ENCODE peak calls at places on chromosomes 7 and 10, in five cellular contexts. D is left lung, E is heart right ventricle, F is breast epithelium, G is cardiac muscle cell. W is an unnamed sample.
A peak's percentile ranks its signal among the peaks of the same experiment; 100 is the strongest.

GRCh38 chr7:44218418-44219201 is 17.8 kb downstream of the YKT6 start:
- DNase-seq in D (peak; percentile 73), E (peak; percentile 5), F (no peak), G (peak; percentile 80), W (no peak)

GRCh38 chr7:47610506-47611044 is 28.7 kb upstream of the TNS3 start:
- DNase-seq in D (no peak), E (no peak), F (no peak), G (no peak), W (no peak)

GRCh38 chr7:28528899-28529298 is 116.6 kb downstream of the CREB5 start:
- DNase-seq in D (no peak), E (no peak), F (no peak), G (no peak), W (no peak)

GRCh38 chr7:134943785-134944400 is 42.4 kb upstream of the AGBL3 start:
- DNase-seq in D (no peak), E (no peak), F (no peak), G (peak; percentile 8), W (no peak)

GRCh38 chr7:116528008-116528789 is 3.4 kb downstream of the CAV1 start:
- DNase-seq in D (no peak), E (peak; percentile 31), F (no peak), G (no peak), W (peak; percentile 44)

GRCh38 chr7:2037301-2037804 is 195.4 kb downstream of the MAD1L1 start:
- DNase-seq in D (peak; percentile 45), E (no peak), F (no peak), G (no peak), W (no peak)

GRCh38 chr7:16268821-16269768 is 152.2 kb downstream of the CRPPA start:
- DNase-seq in D (no peak), E (no peak), F (no peak), G (peak; percentile 9), W (peak; percentile 91)

GRCh38 chr10:29957887-29958330 is 101.5 kb downstream of the JCAD start:
- DNase-seq in D (peak; percentile 75), E (peak; percentile 65), F (peak; percentile 39), G (no peak), W (peak; percentile 97)

GRCh38 chr10:132164801-132165278 is 21.9 kb upstream of the DPYSL4 start:
- DNase-seq in D (peak; percentile 71), E (peak; percentile 10), F (no peak), G (no peak), W (no peak)

GRCh38 chr10:126525326-126525725 is 137.0 kb upstream of the ADAM12 start:
- DNase-seq in D (no peak), E (no peak), F (no peak), G (peak; percentile 53), W (no peak)

GRCh38 chr10:101130984-101131961 is at the start of gene TLX1:
- DNase-seq in D (no peak), E (peak; percentile 38), F (no peak), G (peak; percentile 51), W (no peak)

GRCh38 chr7:131011437-131011752 is 277.4 kb upstream of the KLF14 start:
- DNase-seq in D (peak; percentile 91), E (peak; percentile 25), F (no peak), G (no peak), W (no peak)

GRCh38 chr7:108158766-108159165 is 28.6 kb upstream of the LAMB4 start:
- DNase-seq in D (no peak), E (no peak), F (no peak), G (no peak), W (no peak)

GRCh38 chr10:79210672-79211071 is 136.6 kb upstream of the PPIF start:
- DNase-seq in D (peak; percentile 32), E (no peak), F (no peak), G (no peak), W (no peak)

GRCh38 chr10:24668247-24668646 is 55.4 kb downstream of the ARHGAP21 start:
- DNase-seq in D (no peak), E (no peak), F (no peak), G (no peak), W (no peak)

GRCh38 chr7:48298779-48299178 is 127.5 kb downstream of the ABCA13 start:
- DNase-seq in D (no peak), E (no peak), F (no peak), G (no peak), W (no peak)

GRCh38 chr7:21945374-21946227 is at the start of gene CDCA7L:
- DNase-seq in D (peak; percentile 93), E (peak; percentile 85), F (peak; percentile 37), G (peak; percentile 88), W (peak; percentile 95)

GRCh38 chr7:43771128-43771527 is 12.6 kb downstream of the BLVRA start:
- DNase-seq in D (no peak), E (no peak), F (no peak), G (no peak), W (no peak)

GRCh38 chr10:27369832-27370231 is 129.2 kb upstream of the ACBD5 start:
- DNase-seq in D (no peak), E (no peak), F (no peak), G (no peak), W (no peak)

GRCh38 chr7:52179934-52180333 is 855.5 kb upstream of the POM121L12 start:
- DNase-seq in D (peak; percentile 72), E (no peak), F (no peak), G (no peak), W (no peak)

GRCh38 chr7:112547916-112548315 is 67.1 kb downstream of the LSMEM1 start:
- DNase-seq in D (no peak), E (no peak), F (no peak), G (no peak), W (no peak)

GRCh38 chr7:77269360-77270075 is 69.9 kb upstream of the FGL2 start:
- DNase-seq in D (no peak), E (no peak), F (no peak), G (peak; percentile 23), W (no peak)

GRCh38 chr7:158825628-158826289 is 3.5 kb downstream of the ESYT2 start:
- DNase-seq in D (no peak), E (no peak), F (no peak), G (no peak), W (no peak)

GRCh38 chr7:79529214-79529895 is 75.9 kb upstream of the MAGI2 start:
- DNase-seq in D (no peak), E (no peak), F (no peak), G (no peak), W (no peak)

GRCh38 chr7:68147621-68148238 is 1151.1 kb downstream of the TYW1 start:
- DNase-seq in D (no peak), E (no peak), F (no peak), G (peak; percentile 26), W (no peak)

DNA sequence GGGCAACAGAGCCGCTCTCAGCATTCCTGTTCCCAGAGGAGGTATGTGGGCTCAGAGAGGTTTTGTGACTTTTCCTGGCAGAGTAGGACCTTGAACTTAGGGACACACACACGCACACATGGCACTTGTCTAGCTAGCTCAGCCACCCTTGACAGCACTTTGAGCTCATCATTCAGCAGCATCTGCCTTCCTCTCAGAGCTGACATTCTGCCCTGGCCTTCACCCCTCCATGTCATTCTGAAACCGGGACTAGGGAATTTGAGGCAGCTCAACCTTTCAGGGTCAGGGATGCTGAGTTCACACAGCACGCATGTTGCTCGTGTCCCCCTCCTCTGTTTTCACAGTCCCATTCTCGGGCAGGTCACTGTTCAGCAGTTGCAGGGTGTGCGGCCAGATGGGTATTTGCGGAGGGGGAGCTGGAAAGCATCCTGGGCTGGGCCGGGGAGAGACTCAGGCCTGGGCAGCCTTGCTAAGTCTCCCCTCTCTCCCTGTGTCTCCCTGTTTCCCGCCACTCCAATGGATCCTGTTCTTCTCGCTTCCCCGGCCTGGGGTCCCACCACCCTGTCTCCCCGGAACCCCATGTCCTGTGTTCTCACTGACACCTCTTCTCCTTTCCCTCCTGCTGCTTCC is 78.0 kb downstream of the COL13A1 start:
- DNase-seq in D (no peak), E (no peak), F (no peak), G (no peak), W (no peak)
- TF ChIP-seq CTCF in D (no peak), E (no peak), F (no peak), G (no peak), W (no peak)

GRCh38 chr7:4787947-4788626 is 12.7 kb downstream of the AP5Z1 start:
- DNase-seq in D (peak; percentile 66), E (no peak), F (no peak), G (no peak), W (no peak)
- H3K36me3 ChIP-seq in D (peaks cover 100% of the 10 kb centered on the region), E (peaks cover 57% of the 10 kb centered on the region), F (peaks cover 17% of the 10 kb centered on the region), G (no peaks in the 10 kb centered on the region), W (no peaks in the 10 kb centered on the region)

GRCh38 chr10:43125881-43126731 is 12.1 kb upstream of the CSGALNACT2 start:
- DNase-seq in D (peak; percentile 53), E (no peak), F (no peak), G (no peak), W (no peak)
- TF ChIP-seq CTCF in D (no peak), E (no peak), F (no peak), G (no peak), W (no peak)

DNA sequence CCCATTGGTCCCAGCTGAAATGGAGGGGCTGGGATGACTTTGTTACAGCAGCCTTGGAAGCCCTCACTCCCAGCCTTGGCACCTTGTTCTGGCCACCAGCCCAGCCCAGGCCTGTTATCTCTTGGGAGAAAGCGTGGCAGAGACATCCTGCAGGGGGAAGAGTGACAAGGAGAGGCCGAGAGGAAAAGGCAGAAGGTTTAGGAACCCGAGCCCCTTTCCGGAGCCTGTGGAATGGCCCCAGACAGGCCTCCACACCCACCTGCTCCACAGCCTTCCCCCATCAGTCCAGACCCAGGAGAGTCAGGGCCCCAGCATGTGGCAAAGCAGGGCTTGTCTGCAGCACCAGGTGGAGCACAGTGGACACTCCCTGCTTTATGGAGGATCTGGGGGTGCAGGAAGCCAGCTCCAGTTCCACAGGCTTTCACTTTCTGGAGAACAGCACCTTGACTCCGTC is 24.1 kb upstream of the TRIM8 start:
- DNase-seq in D (peak; percentile 30), E (peak; percentile 82), F (no peak), G (no peak), W (no peak)
- H3K36me3 ChIP-seq in D (peaks cover 35% of the 10 kb centered on the region), E (no peaks in the 10 kb centered on the region), F (no peaks in the 10 kb centered on the region), G (no peaks in the 10 kb centered on the region), W (no peaks in the 10 kb centered on the region)

GRCh38 chr7:149497467-149498261 is at the start of gene ZNF746:
- DNase-seq in D (peak; percentile 98), E (peak; percentile 87), F (peak; percentile 55), G (peak; percentile 89), W (peak; percentile 65)
- TF ChIP-seq CTCF in D (peak; percentile 39), E (peak; percentile 35), F (peak; percentile 82), G (peak; percentile 42), W (peak; percentile 24)

GRCh38 chr10:113924171-113924570 is 69.7 kb downstream of the NHLRC2 start:
- DNase-seq in D (no peak), E (no peak), F (no peak), G (no peak), W (no peak)

GRCh38 chr10:113920819-113921345 is 66.4 kb downstream of the NHLRC2 start:
- DNase-seq in D (no peak), E (no peak), F (no peak), G (no peak), W (no peak)

GRCh38 chr10:113924664-113925063 is 70.2 kb downstream of the NHLRC2 start:
- DNase-seq in D (no peak), E (no peak), F (no peak), G (no peak), W (no peak)

GRCh38 chr10:113922787-113923570 is 68.5 kb downstream of the NHLRC2 start:
- DNase-seq in D (no peak), E (no peak), F (no peak), G (no peak), W (no peak)

GRCh38 chr10:113921571-113922370 is 67.3 kb downstream of the NHLRC2 start:
- DNase-seq in D (no peak), E (no peak), F (no peak), G (peak; percentile 8), W (no peak)
- H3K36me3 ChIP-seq in D (no peaks in the 10 kb centered on the region), E (no peaks in the 10 kb centered on the region), F (no peaks in the 10 kb centered on the region), G (no peaks in the 10 kb centered on the region), W (no peaks in the 10 kb centered on the region)

GRCh38 chr10:17226891-17227303 is 1.1 kb upstream of the VIM start:
- DNase-seq in D (no peak), E (no peak), F (no peak), G (no peak), W (no peak)
- TF ChIP-seq CTCF in D (no peak), E (no peak), F (no peak), G (no peak), W (no peak)

W was measured in PC-9.